ENCODE peak calls at places on chromosomes 6 and 20, in five cellular contexts. D, G, A, I and Y are unnamed samples.

GRCh38 chr20:58237318-58238182 is 9.1 kb upstream of the ANKRD60 start:
- DNase-seq in D (no peak), G (peak), A (no peak), I (peak), Y (no peak)

GRCh38 chr6:52389626-52390360 is 27.8 kb downstream of the PAQR8 start:
- DNase-seq in D (peak), G (peak), A (peak), I (peak), Y (no peak)

GRCh38 chr6:22642254-22642653 is 72.9 kb downstream of the HDGFL1 start:
- DNase-seq in D (no peak), G (no peak), A (no peak), I (no peak), Y (no peak)

GRCh38 chr6:148593813-148594170 is 153.0 kb upstream of the UST start:
- DNase-seq in D (no peak), G (peak), A (no peak), I (no peak), Y (no peak)

GRCh38 chr20:18001131-18001921 is 32.5 kb downstream of the MGME1 start:
- DNase-seq in D (no peak), G (peak), A (no peak), I (peak), Y (no peak)

GRCh38 chr20:31838646-31839292 is 6.6 kb downstream of the FOXS1 start:
- DNase-seq in D (no peak), G (no peak), A (no peak), I (no peak), Y (no peak)

GRCh38 chr6:150201285-150201684 is 58.4 kb downstream of the PPP1R14C start:
- DNase-seq in D (no peak), G (no peak), A (no peak), I (no peak), Y (no peak)

GRCh38 chr6:167731731-167732422 is 94.8 kb upstream of the AFDN start:
- DNase-seq in D (no peak), G (no peak), A (no peak), I (no peak), Y (no peak)

GRCh38 chr20:60869626-60870025 is 382.4 kb upstream of the CDH4 start:
- DNase-seq in D (no peak), G (peak), A (no peak), I (no peak), Y (no peak)

GRCh38 chr20:43994486-43995100 is 79.9 kb downstream of the TOX2 start:
- DNase-seq in D (no peak), G (peak), A (peak), I (peak), Y (no peak)

GRCh38 chr6:89930789-89931188 is 36.5 kb downstream of the GJA10 start:
- DNase-seq in D (no peak), G (no peak), A (no peak), I (no peak), Y (no peak)

GRCh38 chr20:25065625-25066338 is 7.8 kb upstream of the ACSS1 start:
- DNase-seq in D (peak), G (peak), A (peak), I (peak), Y (peak)

GRCh38 chr6:116444092-116444491 is 17.1 kb upstream of the CALHM6 start:
- DNase-seq in D (peak), G (peak), A (peak), I (peak), Y (peak)

GRCh38 chr6:148414836-148415235 is 72.2 kb downstream of the SASH1 start:
- DNase-seq in D (no peak), G (peak), A (no peak), I (peak), Y (no peak)

GRCh38 chr6:99295276-99295675 is 54.2 kb downstream of the FAXC start:
- DNase-seq in D (no peak), G (no peak), A (no peak), I (no peak), Y (no peak)

GRCh38 chr6:143740213-143740612 is 62.4 kb downstream of the PHACTR2 start:
- DNase-seq in D (no peak), G (no peak), A (no peak), I (no peak), Y (no peak)

GRCh38 chr6:56772737-56773184 is 130.1 kb upstream of the DST start:
- DNase-seq in D (no peak), G (peak), A (no peak), I (peak), Y (peak)

GRCh38 chr6:168576388-168576787 is 135.4 kb downstream of the SMOC2 start:
- DNase-seq in D (no peak), G (no peak), A (no peak), I (no peak), Y (no peak)

GRCh38 chr6:125100018-125100652 is 53.4 kb upstream of the TPD52L1 start:
- DNase-seq in D (no peak), G (no peak), A (no peak), I (no peak), Y (no peak)

GRCh38 chr20:47336013-47336754 is 20.3 kb downstream of the ZMYND8 start:
- DNase-seq in D (peak), G (peak), A (no peak), I (no peak), Y (no peak)

GRCh38 chr20:9255171-9255570 is 186.3 kb downstream of the PLCB4 start:
- DNase-seq in D (no peak), G (no peak), A (no peak), I (no peak), Y (no peak)

GRCh38 chr6:102813489-102814275 is 1420.2 kb downstream of the GRIK2 start:
- DNase-seq in D (no peak), G (no peak), A (no peak), I (peak), Y (peak)

GRCh38 chr6:99637629-99638028 is 31.0 kb downstream of the PRDM13 start:
- DNase-seq in D (no peak), G (no peak), A (no peak), I (no peak), Y (no peak)

GRCh38 chr6:93786474-93787330 is 367.3 kb upstream of the EPHA7 start:
- DNase-seq in D (no peak), G (no peak), A (no peak), I (peak), Y (peak)

GRCh38 chr20:19368351-19368750 is 155.9 kb downstream of the SLC24A3 start:
- DNase-seq in D (no peak), G (no peak), A (no peak), I (no peak), Y (no peak)

GRCh38 chr6:118281291-118281690 is 266.8 kb upstream of the PLN start:
- DNase-seq in D (no peak), G (no peak), A (no peak), I (no peak), Y (peak)

GRCh38 chr6:142897659-142898058 is 47.3 kb downstream of the HIVEP2 start:
- DNase-seq in D (no peak), G (no peak), A (no peak), I (no peak), Y (no peak)

GRCh38 chr6:118867181-118867580 is 26.8 kb upstream of the ASF1A start:
- DNase-seq in D (no peak), G (no peak), A (no peak), I (peak), Y (no peak)

GRCh38 chr20:48684501-48685041 is 143.2 kb downstream of the PREX1 start:
- DNase-seq in D (no peak), G (no peak), A (no peak), I (no peak), Y (no peak)

DNA sequence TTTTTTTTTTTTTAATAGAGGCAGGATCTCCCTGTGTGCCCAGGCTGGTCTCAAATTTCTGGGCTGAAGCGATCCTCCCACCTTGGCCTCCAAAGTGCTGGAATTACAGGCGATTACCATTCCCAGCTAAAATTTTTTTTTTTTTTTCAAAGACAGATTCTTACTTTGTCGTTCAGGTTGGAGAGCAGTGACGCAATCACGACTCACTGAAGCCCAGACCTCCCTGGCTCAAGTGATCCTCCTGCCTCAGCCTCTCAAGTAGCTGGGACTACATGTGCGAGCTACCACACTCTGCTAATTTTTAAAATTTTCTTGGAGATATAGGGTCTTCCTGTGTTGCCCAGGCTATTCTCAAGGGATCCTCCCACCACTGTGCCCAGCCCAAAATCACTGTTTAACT is 58.0 kb upstream of the MYO6 start:
- DNase-seq in D (no peak), G (peak), A (no peak), I (peak), Y (no peak)
- TF ChIP-seq EZH2phosphoT487 in D (no peak), G (no peak), A (no peak), I (no peak), Y (no peak)

GRCh38 chr6:54252496-54252895 is 55.7 kb upstream of the TINAG start:
- DNase-seq in D (no peak), G (no peak), A (no peak), I (no peak), Y (no peak)

GRCh38 chr6:54252916-54253315 is 55.3 kb upstream of the TINAG start:
- DNase-seq in D (no peak), G (no peak), A (no peak), I (no peak), Y (no peak)

GRCh38 chr6:54260025-54260424 is 48.2 kb upstream of the TINAG start:
- DNase-seq in D (no peak), G (no peak), A (no peak), I (no peak), Y (no peak)

GRCh38 chr6:54254886-54255285 is 53.4 kb upstream of the TINAG start:
- DNase-seq in D (no peak), G (no peak), A (no peak), I (no peak), Y (no peak)

GRCh38 chr6:54255881-54256280 is 52.4 kb upstream of the TINAG start:
- DNase-seq in D (no peak), G (no peak), A (no peak), I (no peak), Y (no peak)
- H3K4me3 ChIP-seq in D (no peak), G (no peak), A (no peak), I (no peak), Y (no peak)

GRCh38 chr20:13117200-13117599 is 103.9 kb upstream of the ISM1 start:
- DNase-seq in D (no peak), G (no peak), A (no peak), I (no peak), Y (no peak)
- TF ChIP-seq EZH2phosphoT487 in D (no peak), G (no peak), A (no peak), I (no peak), Y (no peak)

DNA sequence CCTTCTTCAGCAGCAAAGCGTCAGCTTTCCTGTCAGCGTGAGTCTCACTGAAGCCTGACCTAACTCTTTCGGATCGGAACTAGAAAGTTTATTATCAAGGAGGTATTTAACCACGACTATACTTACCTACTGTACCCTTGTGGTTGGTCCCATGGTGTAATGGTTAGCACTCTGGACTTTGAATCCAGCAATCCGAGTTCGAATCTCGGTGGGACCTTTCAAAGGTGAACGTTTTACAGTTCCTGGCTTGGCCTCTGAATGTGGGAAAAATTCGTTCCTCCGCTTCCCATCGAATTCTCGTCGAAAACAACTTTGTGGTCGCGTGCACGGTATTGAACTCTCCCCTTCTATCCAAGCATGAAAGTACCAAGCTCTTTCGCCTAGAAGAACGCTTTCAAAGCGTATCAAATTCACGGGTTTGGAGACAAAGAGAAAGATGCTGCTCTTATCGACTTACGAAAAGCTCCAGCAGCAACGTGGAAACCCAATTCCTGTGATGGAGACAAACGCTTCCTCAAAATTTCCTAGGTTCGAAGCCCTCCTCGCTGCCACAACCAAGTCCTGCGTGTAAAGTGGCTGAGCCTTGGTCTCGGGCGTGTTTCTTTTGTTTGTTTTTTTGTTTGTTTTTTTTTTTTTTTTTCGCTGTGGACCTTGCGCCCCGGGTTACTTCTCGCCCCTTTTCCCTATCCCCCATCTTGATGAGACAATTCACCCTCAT is 63.7 kb downstream of the GPX5 start:
- DNase-seq in D (peak), G (peak), A (peak), I (peak), Y (peak)
- H3K4me3 ChIP-seq in D (no peak), G (peak), A (peak), I (no peak), Y (peak)

GRCh38 chr6:20379231-20379630 is 22.4 kb upstream of the E2F3 start:
- DNase-seq in D (no peak), G (peak), A (no peak), I (no peak), Y (no peak)
- TF ChIP-seq EZH2phosphoT487 in D (no peak), G (no peak), A (no peak), I (no peak), Y (no peak)

DNA sequence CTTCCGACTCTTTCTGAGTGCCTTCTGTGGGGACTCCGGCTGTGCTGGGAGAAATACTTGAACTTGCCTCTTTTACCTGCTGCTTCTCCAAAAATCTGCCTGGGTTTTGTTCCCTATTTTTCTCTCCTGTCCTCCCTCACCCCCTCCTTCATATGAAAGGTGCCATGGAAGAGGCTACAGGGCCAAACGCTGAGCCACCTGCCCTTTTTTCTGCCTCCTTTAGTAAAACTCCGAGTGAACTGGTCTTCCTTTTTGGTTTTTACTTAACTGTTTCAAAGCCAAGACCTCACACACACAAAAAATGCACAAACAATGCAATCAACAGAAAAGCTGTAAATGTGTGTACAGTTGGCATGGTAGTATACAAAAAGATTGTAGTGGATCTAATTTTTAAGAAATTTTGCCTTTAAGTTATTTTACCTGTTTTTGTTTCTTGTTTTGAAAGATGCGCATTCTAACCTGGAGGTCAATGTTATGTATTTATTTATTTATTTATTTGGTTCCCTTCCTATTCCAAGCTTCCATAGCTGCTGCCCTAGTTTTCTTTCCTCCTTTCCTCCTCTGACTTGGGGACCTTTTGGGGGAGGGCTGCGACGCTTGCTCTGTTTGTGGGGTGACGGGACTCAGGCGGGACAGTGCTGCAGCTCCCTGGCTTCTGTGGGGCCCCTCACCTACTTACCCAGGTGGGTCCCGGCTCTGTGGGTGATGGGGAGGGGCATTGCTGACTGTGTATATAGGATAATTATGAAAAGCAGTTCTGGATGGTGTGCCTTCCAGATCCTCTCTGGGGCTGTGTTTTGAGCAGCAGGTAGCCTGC is 4.8 kb downstream of the PIM1 start:
- DNase-seq in D (no peak), G (no peak), A (no peak), I (no peak), Y (peak)
- H3K4me3 ChIP-seq in D (no peak), G (no peak), A (no peak), I (no peak), Y (peak)

GRCh38 chr20:64242003-64242796 is 13.3 kb upstream of the PCMTD2 start:
- DNase-seq in D (no peak), G (no peak), A (no peak), I (no peak), Y (no peak)
- TF ChIP-seq EZH2phosphoT487 in D (no peak), G (no peak), A (no peak), I (no peak), Y (no peak)

GRCh38 chr6:71468841-71469750 is 180.5 kb downstream of the OGFRL1 start:
- DNase-seq in D (no peak), G (peak), A (no peak), I (peak), Y (no peak)
- H3K4me3 ChIP-seq in D (no peak), G (peak), A (no peak), I (no peak), Y (no peak)

GRCh38 chr6:97586344-97586743 is 303.3 kb upstream of the MMS22L start:
- DNase-seq in D (no peak), G (peak), A (peak), I (no peak), Y (peak)
- TF ChIP-seq EZH2phosphoT487 in D (no peak), G (no peak), A (no peak), I (no peak), Y (no peak)

DNA sequence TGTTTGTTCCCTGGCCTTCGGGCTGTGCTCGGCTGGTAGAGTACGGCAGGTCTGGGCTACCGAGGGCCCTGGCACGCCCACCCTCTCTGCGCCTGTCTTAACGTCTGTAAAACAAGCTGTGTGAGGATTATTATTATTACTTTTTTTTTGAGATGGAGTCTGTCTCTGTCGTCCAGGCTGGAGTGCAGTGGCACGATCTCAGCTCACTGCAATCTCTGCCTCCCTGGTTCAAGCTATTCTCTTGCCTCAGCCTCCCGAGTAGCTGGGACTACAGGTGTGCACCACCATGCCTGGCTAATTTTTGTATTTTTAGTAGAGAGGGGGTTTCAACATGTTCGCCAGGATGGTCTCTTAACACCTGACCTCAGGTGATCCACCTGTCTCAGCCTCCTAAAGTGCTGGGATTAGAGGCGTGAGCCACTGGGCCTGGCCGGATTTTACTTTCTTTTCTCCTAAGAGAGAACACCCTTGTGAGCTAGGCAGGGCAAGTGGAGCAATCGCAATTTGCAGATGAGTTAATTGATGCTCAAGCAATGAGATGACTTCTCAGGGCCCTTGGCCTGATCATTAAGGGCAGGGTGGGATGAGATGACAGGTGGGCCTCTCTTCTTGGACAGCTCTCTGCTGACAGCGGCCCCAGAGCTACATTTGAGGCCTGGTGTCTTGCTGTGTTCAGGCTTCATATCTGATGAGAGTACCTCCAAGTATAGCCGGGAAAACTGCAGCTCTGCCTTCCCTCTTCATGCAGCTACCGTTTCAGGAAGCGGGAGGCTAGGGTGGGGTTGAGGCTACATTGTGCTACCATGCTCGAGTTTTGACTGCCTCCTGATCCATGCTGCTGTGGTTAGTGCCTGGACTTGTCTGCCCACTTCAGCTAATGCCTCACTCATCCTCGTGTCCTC is 914 bp upstream of the SMIM29 start:
- DNase-seq in D (no peak), G (no peak), A (no peak), I (no peak), Y (no peak)
- H3K4me3 ChIP-seq in D (peak), G (peak), A (peak), I (peak), Y (peak)